ENCODE peak calls at places on chromosomes 1 and 21, in seven cellular contexts. S, U, X, W, Z, C and D are unnamed samples.

GRCh38 chr1:112954945-112955677 is 885 bp downstream of the SLC16A1 start:
- DNase-seq in S (peak; percentile 75), U (peak; percentile 17), X (peak; percentile 52), W (peak; percentile 63), Z (no peak), C (peak; percentile 71), D (peak; percentile 53)

GRCh38 chr1:60277269-60277668 is 203.7 kb upstream of the C1orf87 start:
- DNase-seq in S (no peak), U (no peak), X (no peak), W (no peak), Z (no peak), C (no peak), D (no peak)

GRCh38 chr1:30159015-30159414 is 564.4 kb downstream of the MATN1 start:
- DNase-seq in S (no peak), U (no peak), X (no peak), W (no peak), Z (no peak), C (no peak), D (no peak)

GRCh38 chr1:172656576-172656975 is 2.3 kb upstream of the FASLG start:
- DNase-seq in S (no peak), U (no peak), X (no peak), W (no peak), Z (no peak), C (no peak), D (no peak)

GRCh38 chr1:66778266-66778665 is 22.8 kb downstream of the INSL5 start:
- DNase-seq in S (no peak), U (no peak), X (no peak), W (no peak), Z (no peak), C (no peak), D (no peak)

GRCh38 chr1:232012773-232013386 is 386.3 kb downstream of the DISC1 start:
- DNase-seq in S (peak; percentile 92), U (no peak), X (no peak), W (peak; percentile 35), Z (peak; percentile 33), C (peak; percentile 68), D (no peak)

GRCh38 chr1:111593403-111594127 is 26.0 kb upstream of the RAP1A start:
- DNase-seq in S (peak; percentile 38), U (no peak), X (no peak), W (no peak), Z (no peak), C (no peak), D (no peak)

GRCh38 chr1:23742670-23743286 is 493 bp upstream of the ELOA start:
- DNase-seq in S (peak; percentile 31), U (peak; percentile 5), X (peak; percentile 61), W (no peak), Z (peak; percentile 35), C (no peak), D (no peak)

GRCh38 chr1:78536427-78536826 is 45.7 kb downstream of the PTGFR start:
- DNase-seq in S (peak; percentile 61), U (no peak), X (no peak), W (no peak), Z (no peak), C (no peak), D (no peak)

GRCh38 chr1:110176299-110176956 is 26.1 kb downstream of the SLC6A17 start:
- DNase-seq in S (no peak), U (no peak), X (no peak), W (peak; percentile 31), Z (no peak), C (peak; percentile 67), D (peak; percentile 31)

GRCh38 chr1:176241385-176242015 is 34.4 kb upstream of the COP1 start:
- DNase-seq in S (peak; percentile 34), U (no peak), X (no peak), W (no peak), Z (no peak), C (no peak), D (no peak)

GRCh38 chr1:152148991-152149390 is 10.0 kb downstream of the RPTN start:
- DNase-seq in S (peak; percentile 44), U (no peak), X (no peak), W (no peak), Z (no peak), C (no peak), D (no peak)

GRCh38 chr1:224170748-224171478 is 12.1 kb upstream of the DEGS1 start:
- DNase-seq in S (no peak), U (peak; percentile 4), X (peak; percentile 66), W (no peak), Z (peak; percentile 34), C (no peak), D (peak; percentile 25)

GRCh38 chr1:62294211-62294610 is 25.0 kb downstream of the KANK4 start:
- DNase-seq in S (peak; percentile 46), U (no peak), X (no peak), W (no peak), Z (no peak), C (no peak), D (no peak)

GRCh38 chr1:55200667-55201066 is 14.5 kb downstream of the USP24 start:
- DNase-seq in S (no peak), U (no peak), X (no peak), W (no peak), Z (no peak), C (no peak), D (no peak)

GRCh38 chr1:167439301-167439988 is 78.9 kb downstream of the CD247 start:
- DNase-seq in S (peak; percentile 34), U (no peak), X (no peak), W (no peak), Z (no peak), C (no peak), D (no peak)

GRCh38 chr21:18251065-18251464 is 6.4 kb downstream of the CHODL start:
- DNase-seq in S (no peak), U (no peak), X (no peak), W (no peak), Z (no peak), C (no peak), D (no peak)

GRCh38 chr1:145826030-145826429 is 2.0 kb downstream of the POLR3C start:
- DNase-seq in S (no peak), U (no peak), X (no peak), W (no peak), Z (no peak), C (no peak), D (no peak)

GRCh38 chr1:20100632-20101355 is 18.5 kb downstream of the PLA2G2D start:
- DNase-seq in S (peak; percentile 64), U (no peak), X (no peak), W (no peak), Z (peak; percentile 54), C (peak; percentile 43), D (peak; percentile 45)

GRCh38 chr1:54239603-54240002 is 39.6 kb downstream of the MRPL37 start:
- DNase-seq in S (peak; percentile 80), U (no peak), X (no peak), W (no peak), Z (no peak), C (no peak), D (no peak)

GRCh38 chr1:38803647-38804046 is 55.9 kb downstream of the RRAGC start:
- DNase-seq in S (peak; percentile 11), U (no peak), X (no peak), W (no peak), Z (no peak), C (no peak), D (no peak)

GRCh38 chr1:178238722-178239510 is 145.0 kb downstream of the RASAL2 start:
- DNase-seq in S (peak; percentile 100), U (no peak), X (no peak), W (no peak), Z (no peak), C (no peak), D (peak; percentile 100)

GRCh38 chr1:239421810-239422209 is 35.4 kb downstream of the CHRM3 start:
- DNase-seq in S (peak; percentile 37), U (no peak), X (no peak), W (no peak), Z (no peak), C (no peak), D (no peak)

GRCh38 chr1:215192306-215192705 is 109.8 kb downstream of the KCNK2 start:
- DNase-seq in S (peak; percentile 85), U (no peak), X (no peak), W (no peak), Z (no peak), C (no peak), D (no peak)

GRCh38 chr1:181064702-181065101 is 23.8 kb upstream of the IER5 start:
- DNase-seq in S (no peak), U (no peak), X (no peak), W (no peak), Z (no peak), C (no peak), D (no peak)

GRCh38 chr1:151006331-151007052 is at the start of gene MINDY1:
- DNase-seq in S (peak; percentile 86), U (no peak), X (peak; percentile 73), W (peak; percentile 57), Z (peak; percentile 62), C (peak; percentile 83), D (peak; percentile 72)

GRCh38 chr1:6727535-6727934 is 25.9 kb upstream of the DNAJC11 start:
- DNase-seq in S (peak; percentile 27), U (no peak), X (peak; percentile 56), W (peak; percentile 46), Z (peak; percentile 38), C (peak; percentile 58), D (peak; percentile 44)

GRCh38 chr1:116508984-116509980 is 61.5 kb downstream of the CD58 start:
- DNase-seq in S (peak; percentile 93), U (no peak), X (no peak), W (no peak), Z (no peak), C (no peak), D (peak; percentile 90)

GRCh38 chr1:10663668-10664035 is 132.8 kb downstream of the CASZ1 start:
- DNase-seq in S (peak; percentile 34), U (no peak), X (no peak), W (peak; percentile 51), Z (no peak), C (peak; percentile 85), D (no peak)
- H3K4me1 ChIP-seq in S (no peaks in the 10 kb centered on the region), U (no peaks in the 10 kb centered on the region), X (peaks cover 65% of the 10 kb centered on the region), W (peaks cover 57% of the 10 kb centered on the region), Z (no peaks in the 10 kb centered on the region), C (peaks cover 7% of the 10 kb centered on the region), D (no peaks in the 10 kb centered on the region)

GRCh38 chr1:32702599-32703478 is at the start of gene SYNC:
- DNase-seq in S (peak; percentile 89), U (no peak), X (peak; percentile 81), W (peak; percentile 83), Z (peak; percentile 67), C (peak; percentile 83), D (no peak)
- H3K4me1 ChIP-seq in S (peaks cover 22% of the 10 kb centered on the region), U (peaks cover 8% of the 10 kb centered on the region), X (peaks cover 34% of the 10 kb centered on the region), W (peaks cover 30% of the 10 kb centered on the region), Z (no peaks in the 10 kb centered on the region), C (no peaks in the 10 kb centered on the region), D (peaks cover 9% of the 10 kb centered on the region)

DNA sequence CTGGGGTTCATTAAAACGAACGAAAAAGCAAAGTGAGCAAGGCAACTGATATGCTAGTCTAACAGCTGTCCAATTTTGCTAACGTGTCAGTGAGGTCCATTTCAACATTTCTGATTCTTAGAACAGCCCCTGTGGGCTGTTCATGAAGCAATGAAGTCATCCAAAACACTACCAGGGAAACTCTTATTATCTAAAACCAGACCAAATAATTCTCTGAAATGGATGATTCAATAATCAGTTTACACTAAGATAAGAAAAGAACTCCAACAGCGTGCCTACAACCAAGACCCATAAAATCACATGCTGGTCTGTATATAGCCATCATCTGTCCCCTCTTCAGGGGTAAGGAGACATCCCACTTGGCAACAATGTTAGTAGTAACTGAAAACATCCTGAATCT is 122.7 kb downstream of the TGFBR3 start:
- DNase-seq in S (no peak), U (no peak), X (no peak), W (no peak), Z (no peak), C (no peak), D (no peak)
- H3K4me1 ChIP-seq in S (peaks cover 4% of the 10 kb centered on the region), U (no peaks in the 10 kb centered on the region), X (peaks cover 39% of the 10 kb centered on the region), W (peaks cover 24% of the 10 kb centered on the region), Z (peaks cover 12% of the 10 kb centered on the region), C (no peaks in the 10 kb centered on the region), D (peaks cover 14% of the 10 kb centered on the region)

GRCh38 chr1:41740630-41741239 is 178.0 kb downstream of the HIVEP3 start:
- DNase-seq in S (no peak), U (no peak), X (no peak), W (no peak), Z (no peak), C (no peak), D (no peak)
- H3K4me1 ChIP-seq in S (peaks cover 17% of the 10 kb centered on the region), U (peaks cover 16% of the 10 kb centered on the region), X (peaks cover 44% of the 10 kb centered on the region), W (peaks cover 14% of the 10 kb centered on the region), Z (no peaks in the 10 kb centered on the region), C (no peaks in the 10 kb centered on the region), D (no peaks in the 10 kb centered on the region)